ENCODE peak calls at places on chromosome 6, in seven cellular contexts. One of them, this sample, is unnamed.

GRCh38 chr6:39048481-39049399 is at the start of gene GLP1R:
- DNase-seq in suprapubic skin: no peak
- DNase-seq in sigmoid colon: no peak
- DNase-seq in K562: peak; percentile 42
- DNase-seq in HepG2: no peak
- DNase-seq in GM12878: no peak
- DNase-seq in transverse colon: no peak
- DNase-seq in this sample: no peak

GRCh38 chr6:13715444-13715883 is 3.8 kb upstream of the RANBP9 start:
- DNase-seq in suprapubic skin: no peak
- DNase-seq in sigmoid colon: no peak
- DNase-seq in K562: peak; percentile 55
- DNase-seq in HepG2: peak; percentile 86
- DNase-seq in GM12878: peak; percentile 37
- DNase-seq in transverse colon: no peak
- DNase-seq in this sample: no peak

GRCh38 chr6:142013286-142013685 is 119.4 kb upstream of the GJE1 start:
- DNase-seq in suprapubic skin: no peak
- DNase-seq in sigmoid colon: no peak
- DNase-seq in K562: no peak
- DNase-seq in HepG2: no peak
- DNase-seq in GM12878: no peak
- DNase-seq in transverse colon: no peak
- DNase-seq in this sample: no peak

GRCh38 chr6:156191895-156192294 is 585.3 kb upstream of the ARID1B start:
- DNase-seq in suprapubic skin: no peak
- DNase-seq in sigmoid colon: no peak
- DNase-seq in K562: no peak
- DNase-seq in HepG2: no peak
- DNase-seq in GM12878: no peak
- DNase-seq in transverse colon: no peak
- DNase-seq in this sample: no peak

GRCh38 chr6:38272222-38272621 is 367.5 kb downstream of the BTBD9 start:
- DNase-seq in suprapubic skin: no peak
- DNase-seq in sigmoid colon: no peak
- DNase-seq in K562: no peak
- DNase-seq in HepG2: no peak
- DNase-seq in GM12878: no peak
- DNase-seq in transverse colon: no peak
- DNase-seq in this sample: no peak

GRCh38 chr6:11595903-11596302 is 58.4 kb downstream of the TMEM170B start:
- DNase-seq in suprapubic skin: no peak
- DNase-seq in sigmoid colon: no peak
- DNase-seq in K562: no peak
- DNase-seq in HepG2: no peak
- DNase-seq in GM12878: no peak
- DNase-seq in transverse colon: no peak
- DNase-seq in this sample: no peak

GRCh38 chr6:79570802-79571367 is 33.7 kb upstream of the LCA5 start:
- DNase-seq in suprapubic skin: no peak
- DNase-seq in sigmoid colon: no peak
- DNase-seq in K562: peak; percentile 38
- DNase-seq in HepG2: peak; percentile 41
- DNase-seq in GM12878: no peak
- DNase-seq in transverse colon: no peak
- DNase-seq in this sample: no peak

GRCh38 chr6:77231438-77232305 is 231.6 kb downstream of the HTR1B start:
- DNase-seq in suprapubic skin: no peak
- DNase-seq in sigmoid colon: no peak
- DNase-seq in K562: no peak
- DNase-seq in HepG2: no peak
- DNase-seq in GM12878: no peak
- DNase-seq in transverse colon: no peak
- DNase-seq in this sample: no peak

GRCh38 chr6:145814035-145814500 is 527 bp downstream of the FBXO30 start:
- DNase-seq in suprapubic skin: no peak
- DNase-seq in sigmoid colon: peak; percentile 69
- DNase-seq in K562: no peak
- DNase-seq in HepG2: peak; percentile 54
- DNase-seq in GM12878: peak; percentile 20
- DNase-seq in transverse colon: peak; percentile 33
- DNase-seq in this sample: no peak

GRCh38 chr6:9252784-9253183 is 817.4 kb upstream of the SLC35B3 start:
- DNase-seq in suprapubic skin: no peak
- DNase-seq in sigmoid colon: no peak
- DNase-seq in K562: no peak
- DNase-seq in HepG2: no peak
- DNase-seq in GM12878: no peak
- DNase-seq in transverse colon: no peak
- DNase-seq in this sample: no peak

GRCh38 chr6:52925042-52925441 is 15.5 kb upstream of the GSTA3 start:
- DNase-seq in suprapubic skin: no peak
- DNase-seq in sigmoid colon: no peak
- DNase-seq in K562: no peak
- DNase-seq in HepG2: no peak
- DNase-seq in GM12878: no peak
- DNase-seq in transverse colon: no peak
- DNase-seq in this sample: no peak

GRCh38 chr6:17630511-17631073 is 30.5 kb downstream of the FAM8A1 start:
- DNase-seq in suprapubic skin: no peak
- DNase-seq in sigmoid colon: no peak
- DNase-seq in K562: no peak
- DNase-seq in HepG2: peak; percentile 21
- DNase-seq in GM12878: no peak
- DNase-seq in transverse colon: peak; percentile 11
- DNase-seq in this sample: no peak

GRCh38 chr6:169884158-169884557 is 132.7 kb downstream of the ERMARD start:
- DNase-seq in suprapubic skin: no peak
- DNase-seq in sigmoid colon: no peak
- DNase-seq in K562: no peak
- DNase-seq in HepG2: no peak
- DNase-seq in GM12878: no peak
- DNase-seq in transverse colon: no peak
- DNase-seq in this sample: no peak

GRCh38 chr6:69887026-69887425 is 20.7 kb downstream of the COL19A1 start:
- DNase-seq in suprapubic skin: no peak
- DNase-seq in sigmoid colon: no peak
- DNase-seq in K562: no peak
- DNase-seq in HepG2: no peak
- DNase-seq in GM12878: no peak
- DNase-seq in transverse colon: no peak
- DNase-seq in this sample: no peak

GRCh38 chr6:160367798-160368547 is 19.8 kb downstream of the SLC22A3 start:
- DNase-seq in suprapubic skin: no peak
- DNase-seq in sigmoid colon: no peak
- DNase-seq in K562: no peak
- DNase-seq in HepG2: no peak
- DNase-seq in GM12878: no peak
- DNase-seq in transverse colon: no peak
- DNase-seq in this sample: no peak

GRCh38 chr6:155832596-155832995 is 377.0 kb upstream of the NOX3 start:
- DNase-seq in suprapubic skin: no peak
- DNase-seq in sigmoid colon: no peak
- DNase-seq in K562: no peak
- DNase-seq in HepG2: peak; percentile 13
- DNase-seq in GM12878: no peak
- DNase-seq in transverse colon: no peak
- DNase-seq in this sample: no peak

GRCh38 chr6:39934060-39934757 is at the start of gene MOCS1:
- DNase-seq in suprapubic skin: peak; percentile 88
- DNase-seq in sigmoid colon: peak; percentile 92
- DNase-seq in K562: peak; percentile 93
- DNase-seq in HepG2: peak; percentile 70
- DNase-seq in GM12878: no peak
- DNase-seq in transverse colon: peak; percentile 86
- DNase-seq in this sample: peak; percentile 84

GRCh38 chr6:138404666-138405337 is 779 bp downstream of the HEBP2 start:
- DNase-seq in suprapubic skin: peak; percentile 84
- DNase-seq in sigmoid colon: peak; percentile 74
- DNase-seq in K562: peak; percentile 59
- DNase-seq in HepG2: no peak
- DNase-seq in GM12878: no peak
- DNase-seq in transverse colon: peak; percentile 44
- DNase-seq in this sample: no peak

GRCh38 chr6:146968041-146968760 is 236.0 kb upstream of the STXBP5 start:
- DNase-seq in suprapubic skin: no peak
- DNase-seq in sigmoid colon: no peak
- DNase-seq in K562: no peak
- DNase-seq in HepG2: no peak
- DNase-seq in GM12878: no peak
- DNase-seq in transverse colon: no peak
- DNase-seq in this sample: no peak

GRCh38 chr6:7479801-7480266 is 61.6 kb upstream of the DSP start:
- DNase-seq in suprapubic skin: no peak
- DNase-seq in sigmoid colon: no peak
- DNase-seq in K562: no peak
- DNase-seq in HepG2: no peak
- DNase-seq in GM12878: no peak
- DNase-seq in transverse colon: peak; percentile 66
- DNase-seq in this sample: peak; percentile 50

GRCh38 chr6:118986312-118986711 is 51.4 kb upstream of the MCM9 start:
- DNase-seq in suprapubic skin: no peak
- DNase-seq in sigmoid colon: no peak
- DNase-seq in K562: no peak
- DNase-seq in HepG2: no peak
- DNase-seq in GM12878: no peak
- DNase-seq in transverse colon: no peak
- DNase-seq in this sample: no peak

GRCh38 chr6:28269492-28269891 is 2.5 kb downstream of the ZSCAN26 start:
- DNase-seq in suprapubic skin: no peak
- DNase-seq in sigmoid colon: no peak
- DNase-seq in K562: peak; percentile 34
- DNase-seq in HepG2: no peak
- DNase-seq in GM12878: no peak
- DNase-seq in transverse colon: no peak
- DNase-seq in this sample: no peak

GRCh38 chr6:28266563-28266961 is 381 bp upstream of the ZSCAN26 start:
- DNase-seq in suprapubic skin: no peak
- DNase-seq in sigmoid colon: no peak
- DNase-seq in K562: no peak
- DNase-seq in HepG2: no peak
- DNase-seq in GM12878: no peak
- DNase-seq in transverse colon: no peak
- DNase-seq in this sample: no peak

GRCh38 chr6:28264834-28265401 is 2.0 kb upstream of the ZSCAN26 start:
- DNase-seq in suprapubic skin: no peak
- DNase-seq in sigmoid colon: no peak
- DNase-seq in K562: peak; percentile 42
- DNase-seq in HepG2: no peak
- DNase-seq in GM12878: no peak
- DNase-seq in transverse colon: no peak
- DNase-seq in this sample: no peak

GRCh38 chr6:28267695-28268059 is 734 bp downstream of the ZSCAN26 start:
- DNase-seq in suprapubic skin: no peak
- DNase-seq in sigmoid colon: no peak
- DNase-seq in K562: no peak
- DNase-seq in HepG2: no peak
- DNase-seq in GM12878: no peak
- DNase-seq in transverse colon: no peak
- DNase-seq in this sample: no peak

GRCh38 chr6:28266962-28267694 is at the start of gene ZSCAN26:
- DNase-seq in suprapubic skin: peak; percentile 86
- DNase-seq in sigmoid colon: peak; percentile 90
- DNase-seq in K562: peak; percentile 85
- DNase-seq in HepG2: peak; percentile 83
- DNase-seq in GM12878: peak; percentile 70
- DNase-seq in transverse colon: peak; percentile 85
- DNase-seq in this sample: peak; percentile 71
- TF ChIP-seq EP300 in suprapubic skin: no peak
- TF ChIP-seq EP300 in sigmoid colon: no peak
- TF ChIP-seq EP300 in K562: no peak
- TF ChIP-seq EP300 in HepG2: peak; percentile 3
- TF ChIP-seq EP300 in GM12878: no peak
- TF ChIP-seq EP300 in transverse colon: no peak
- TF ChIP-seq EP300 in this sample: no peak

GRCh38 chr6:45421700-45422540 is 44.2 kb upstream of the SUPT3H start:
- DNase-seq in suprapubic skin: peak; percentile 83
- DNase-seq in sigmoid colon: peak; percentile 78
- DNase-seq in K562: peak; percentile 64
- DNase-seq in HepG2: peak; percentile 16
- DNase-seq in GM12878: no peak
- DNase-seq in transverse colon: peak; percentile 66
- DNase-seq in this sample: peak; percentile 57
- TF ChIP-seq POLR2A in suprapubic skin: no peak
- TF ChIP-seq POLR2A in sigmoid colon: no peak
- TF ChIP-seq POLR2A in K562: no peak
- TF ChIP-seq POLR2A in HepG2: no peak
- TF ChIP-seq POLR2A in GM12878: no peak
- TF ChIP-seq POLR2A in transverse colon: peak; percentile 24
- TF ChIP-seq POLR2A in this sample: no peak

GRCh38 chr6:35295036-35295435 is 2.6 kb upstream of the DEF6 start:
- DNase-seq in suprapubic skin: no peak
- DNase-seq in sigmoid colon: peak; percentile 57
- DNase-seq in K562: no peak
- DNase-seq in HepG2: no peak
- DNase-seq in GM12878: no peak
- DNase-seq in transverse colon: no peak
- DNase-seq in this sample: no peak

GRCh38 chr6:35297541-35298481 is at the start of gene DEF6:
- DNase-seq in suprapubic skin: peak; percentile 88
- DNase-seq in sigmoid colon: peak; percentile 90
- DNase-seq in K562: peak; percentile 95
- DNase-seq in HepG2: peak; percentile 88
- DNase-seq in GM12878: peak; percentile 72
- DNase-seq in transverse colon: peak; percentile 89
- DNase-seq in this sample: peak; percentile 92

GRCh38 chr6:35298625-35299140 is 1.1 kb downstream of the DEF6 start:
- DNase-seq in suprapubic skin: no peak
- DNase-seq in sigmoid colon: peak; percentile 34
- DNase-seq in K562: no peak
- DNase-seq in HepG2: no peak
- DNase-seq in GM12878: no peak
- DNase-seq in transverse colon: no peak
- DNase-seq in this sample: no peak

GRCh38 chr6:35295521-35296315 is 1.9 kb upstream of the DEF6 start:
- DNase-seq in suprapubic skin: no peak
- DNase-seq in sigmoid colon: peak; percentile 52
- DNase-seq in K562: no peak
- DNase-seq in HepG2: no peak
- DNase-seq in GM12878: no peak
- DNase-seq in transverse colon: no peak
- DNase-seq in this sample: no peak

DNA sequence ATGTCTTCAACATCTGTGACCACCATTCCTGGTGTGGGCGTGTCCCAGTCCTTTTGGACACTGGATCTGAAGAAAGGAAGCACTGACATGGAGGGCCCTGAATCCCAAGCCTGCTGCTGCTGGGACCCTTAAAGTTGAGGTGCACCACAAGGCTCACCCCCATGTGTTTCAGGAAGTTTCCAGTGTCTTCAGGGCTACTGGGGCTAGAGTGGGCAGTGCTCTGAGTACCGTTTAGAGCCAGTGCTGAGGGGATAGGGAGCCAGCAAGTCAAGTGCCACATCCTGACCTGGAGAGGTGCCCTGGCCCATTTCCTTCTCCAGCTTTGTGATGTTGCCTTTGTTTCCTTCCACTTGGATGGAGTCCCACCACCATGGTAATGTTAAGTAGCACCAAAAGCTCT is 687 bp upstream of the DEF6 start:
- DNase-seq in suprapubic skin: no peak
- DNase-seq in sigmoid colon: peak; percentile 49
- DNase-seq in K562: no peak
- DNase-seq in HepG2: no peak
- DNase-seq in GM12878: no peak
- DNase-seq in transverse colon: no peak
- DNase-seq in this sample: no peak
- TF ChIP-seq POLR2AphosphoS5 in suprapubic skin: no peak
- TF ChIP-seq POLR2AphosphoS5 in sigmoid colon: no peak
- TF ChIP-seq POLR2AphosphoS5 in K562: no peak
- TF ChIP-seq POLR2AphosphoS5 in HepG2: no peak
- TF ChIP-seq POLR2AphosphoS5 in GM12878: no peak
- TF ChIP-seq POLR2AphosphoS5 in transverse colon: no peak
- TF ChIP-seq POLR2AphosphoS5 in this sample: no peak

GRCh38 chr6:5159162-5159561 is 74.0 kb downstream of the PPP1R3G start:
- DNase-seq in suprapubic skin: no peak
- DNase-seq in sigmoid colon: no peak
- DNase-seq in K562: no peak
- DNase-seq in HepG2: no peak
- DNase-seq in GM12878: no peak
- DNase-seq in transverse colon: no peak
- DNase-seq in this sample: no peak
- TF ChIP-seq EP300 in suprapubic skin: no peak
- TF ChIP-seq EP300 in sigmoid colon: no peak
- TF ChIP-seq EP300 in K562: no peak
- TF ChIP-seq EP300 in HepG2: no peak
- TF ChIP-seq EP300 in GM12878: no peak
- TF ChIP-seq EP300 in transverse colon: no peak
- TF ChIP-seq EP300 in this sample: no peak